ENCODE peak calls at places on chromosome 16, in five cellular contexts. P, T, B, Z and G are unnamed samples.

GRCh38 chr16:86663691-86664517 is 85.6 kb downstream of the FOXL1 start:
- DNase-seq in T (peak; percentile 8), B (no peak), P (peak; percentile 28), Z (no peak), G (no peak)

GRCh38 chr16:84527486-84528269 is 23.2 kb upstream of the MEAK7 start:
- DNase-seq in P (no peak), B (no peak), T (no peak), Z (no peak), G (no peak)

GRCh38 chr16:2799852-2800226 is 1.6 kb downstream of the PRSS41 start:
- DNase-seq in Z (no peak), B (peak; percentile 48), P (peak; percentile 4), T (peak; percentile 48), G (no peak)

GRCh38 chr16:77289331-77289809 is 90.2 kb downstream of the SYCE1L start:
- DNase-seq in Z (no peak), B (no peak), P (peak; percentile 73), T (peak; percentile 88), G (no peak)

GRCh38 chr16:84194470-84195200 is 3.7 kb downstream of the ADAD2 start:
- DNase-seq in B (no peak), Z (no peak), P (no peak), T (no peak), G (no peak)

GRCh38 chr16:11007714-11008240 is 63.4 kb downstream of the CLEC16A start:
- DNase-seq in Z (no peak), T (no peak), B (no peak), P (no peak), G (no peak)

GRCh38 chr16:31860508-31860907 is 13.1 kb upstream of the ZNF267 start:
- DNase-seq in P (no peak), T (no peak), Z (no peak), B (no peak), G (no peak)

GRCh38 chr16:46573008-46573833 is 48.0 kb downstream of the SHCBP1 start:
- DNase-seq in B (peak; percentile 32), Z (peak; percentile 23), P (peak; percentile 52), T (peak; percentile 26), G (no peak)

GRCh38 chr16:70699696-70700095 is 13.8 kb upstream of the MTSS2 start:
- DNase-seq in B (no peak), Z (no peak), T (no peak), P (no peak), G (no peak)

GRCh38 chr16:11242658-11243057 is 13.3 kb downstream of the SOCS1 start:
- DNase-seq in B (no peak), P (no peak), T (no peak), Z (no peak), G (no peak)

GRCh38 chr16:17556276-17557052 is 85.7 kb upstream of the XYLT1 start:
- DNase-seq in P (peak; percentile 33), B (peak; percentile 49), T (peak; percentile 25), Z (peak; percentile 40), G (no peak)

GRCh38 chr16:66248096-66248495 is 118.4 kb upstream of the CDH5 start:
- DNase-seq in Z (no peak), T (no peak), B (no peak), P (peak; percentile 77), G (no peak)

GRCh38 chr16:87945351-87946042 is 5.7 kb upstream of the BANP start:
- DNase-seq in Z (no peak), P (peak; percentile 83), B (no peak), T (peak; percentile 50), G (no peak)

GRCh38 chr16:27324851-27325301 is 11.1 kb downstream of the IL4R start:
- DNase-seq in T (no peak), Z (no peak), P (no peak), B (no peak), G (peak; percentile 51)

GRCh38 chr16:89696598-89697128 is 4.8 kb downstream of the SPATA2L start:
- DNase-seq in Z (no peak), P (no peak), T (no peak), B (no peak), G (no peak)
- TF ChIP-seq MAFK in Z (no peak), P (no peak), T (no peak), B (no peak), G (no peak)

DNA sequence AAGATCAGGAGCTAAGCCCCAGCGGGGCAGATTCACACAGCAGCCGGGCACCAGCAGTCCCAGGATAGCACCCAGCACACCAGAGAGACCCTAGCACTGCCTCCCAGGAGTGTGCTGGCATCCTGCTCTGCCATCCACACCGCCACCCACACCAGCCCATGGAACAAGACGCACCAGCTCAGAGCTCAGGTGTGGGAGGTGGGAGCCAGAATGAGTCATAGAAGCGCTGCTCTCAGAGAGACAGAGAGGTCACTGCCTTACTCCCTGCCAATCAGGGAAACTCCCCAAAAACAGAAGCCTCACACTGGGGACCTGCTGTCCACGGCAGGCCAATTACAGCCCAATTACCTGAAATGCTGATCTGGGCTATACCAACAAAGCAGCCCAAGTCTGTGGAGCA is 64.9 kb downstream of the CDYL2 start:
- DNase-seq in T (no peak), B (no peak), P (no peak), Z (no peak), G (no peak)
- TF ChIP-seq MAFK in T (no peak), B (no peak), P (no peak), Z (no peak), G (no peak)

DNA sequence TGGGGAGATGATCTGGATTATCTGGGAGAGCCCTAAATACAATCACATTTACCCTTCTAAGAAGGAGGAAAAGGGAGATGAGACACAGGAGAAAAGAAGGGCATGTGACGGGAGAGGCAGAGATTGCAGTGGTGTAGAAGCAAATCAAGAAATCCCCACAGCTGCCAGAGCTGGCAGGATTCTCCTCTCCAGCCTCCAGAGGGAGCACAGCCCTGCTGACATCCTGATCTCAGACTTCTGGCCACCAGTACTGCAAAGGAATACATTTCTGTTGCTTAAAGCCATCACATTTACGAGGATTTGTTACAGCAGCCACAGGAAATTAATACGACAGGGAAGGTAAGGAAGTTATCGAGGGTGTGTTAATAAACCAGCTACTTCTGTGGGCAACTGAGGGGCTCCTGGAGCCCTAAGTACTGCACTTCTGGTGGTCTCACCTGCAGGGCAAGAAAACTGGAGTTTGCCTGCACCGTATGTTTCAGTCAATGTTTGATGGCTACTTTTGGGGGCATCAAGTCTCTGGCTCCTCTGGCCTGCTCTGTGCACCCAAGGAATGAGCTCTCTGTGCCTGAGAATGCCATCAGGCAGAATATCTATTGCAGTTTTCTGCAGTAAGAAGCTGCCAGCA is 22.9 kb upstream of the CDH13 start:
- DNase-seq in P (peak; percentile 73), Z (no peak), B (peak; percentile 13), T (peak; percentile 18), G (no peak)
- TF ChIP-seq MAFK in P (no peak), Z (no peak), B (no peak), T (no peak), G (no peak)

GRCh38 chr16:48435906-48436305 is 50.7 kb upstream of the SIAH1 start:
- DNase-seq in B (no peak), T (no peak), Z (no peak), P (no peak), G (no peak)

GRCh38 chr16:48433116-48433848 is 48.1 kb upstream of the SIAH1 start:
- DNase-seq in P (no peak), Z (no peak), B (no peak), T (no peak), G (no peak)

GRCh38 chr16:48433849-48434530 is 48.8 kb upstream of the SIAH1 start:
- DNase-seq in Z (no peak), P (no peak), T (no peak), B (no peak), G (no peak)

GRCh38 chr16:48435319-48435682 is 50.1 kb upstream of the SIAH1 start:
- DNase-seq in B (no peak), P (no peak), T (no peak), Z (no peak), G (no peak)

DNA sequence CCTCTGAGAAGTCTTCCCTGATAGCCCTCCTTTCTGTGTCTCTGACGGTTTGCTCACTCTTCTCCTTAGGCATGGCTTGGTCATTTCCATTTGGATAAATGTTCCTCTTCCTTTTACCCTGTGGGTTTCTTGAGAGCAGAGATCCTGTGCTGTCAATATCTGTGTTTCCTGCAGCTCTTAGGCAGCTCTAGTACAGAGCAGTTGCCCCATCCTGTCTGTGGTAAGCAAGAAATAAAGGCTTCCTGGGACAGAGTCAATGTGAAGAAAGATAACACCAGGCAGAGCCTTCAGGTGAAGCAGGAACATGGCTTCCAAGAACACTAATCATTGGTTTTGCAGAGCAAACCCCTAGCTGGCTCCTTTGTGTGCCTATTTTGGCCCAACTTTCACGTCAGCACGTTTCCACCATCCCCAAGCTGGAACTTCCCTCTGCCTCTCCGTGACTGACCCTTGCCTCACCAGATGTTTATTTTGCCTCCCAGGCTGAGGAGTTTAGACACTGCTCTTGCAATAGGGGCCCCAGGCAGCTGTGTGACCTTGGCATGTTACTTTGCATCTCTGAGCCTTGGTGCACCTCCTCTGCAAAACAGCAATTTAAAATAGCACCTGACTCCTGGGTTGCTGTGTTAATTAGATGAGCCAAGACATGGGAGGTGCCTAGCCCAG is 49.6 kb upstream of the SIAH1 start:
- DNase-seq in T (peak; percentile 80), Z (no peak), B (no peak), P (peak; percentile 80), G (no peak)
- TF ChIP-seq MAFK in T (no peak), Z (no peak), B (no peak), P (no peak), G (no peak)

DNA sequence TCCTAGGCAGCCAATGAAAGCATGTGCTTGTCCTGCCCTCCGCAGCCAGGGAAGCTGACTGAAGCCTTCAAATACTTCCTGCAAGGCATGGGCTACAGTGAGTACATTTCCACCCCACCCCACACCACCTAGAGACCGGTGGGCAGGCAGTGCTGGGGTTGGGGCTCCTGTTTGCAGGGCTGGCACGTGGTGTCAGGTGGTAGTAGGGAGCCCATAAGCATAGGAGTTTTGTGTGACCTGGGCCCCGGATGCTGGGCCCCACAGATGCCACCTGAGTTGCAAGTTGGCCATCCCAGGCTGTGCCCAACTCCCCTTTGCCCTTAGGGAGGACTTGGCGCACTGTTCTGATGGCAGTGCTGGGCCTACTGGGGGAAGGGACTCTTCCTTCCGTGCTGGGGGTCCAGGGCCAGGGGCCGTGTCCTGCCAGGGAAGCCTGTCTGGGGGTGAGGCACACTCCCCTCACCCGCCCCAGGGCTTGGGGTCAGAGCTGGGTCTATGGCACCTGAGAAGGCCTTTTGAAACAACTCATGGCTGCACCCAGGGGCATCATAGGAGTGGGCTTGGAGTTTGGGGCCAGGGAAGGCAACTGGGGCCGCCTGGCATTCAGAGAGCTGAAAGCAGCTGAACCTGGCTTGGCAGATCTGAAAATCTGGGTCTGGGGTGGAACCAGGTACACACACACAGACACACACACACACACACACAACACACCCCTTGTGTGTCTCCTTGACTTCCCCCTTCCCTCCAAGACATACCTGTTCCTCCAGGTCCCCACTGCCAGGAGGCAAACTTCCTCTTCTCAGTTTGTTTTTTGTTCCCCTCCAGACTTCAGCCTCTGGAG is 5.8 kb upstream of the SETD6 start:
- DNase-seq in B (no peak), P (no peak), T (no peak), Z (no peak), G (no peak)
- TF ChIP-seq MAFK in B (no peak), P (no peak), T (no peak), Z (no peak), G (no peak)

GRCh38 chr16:64240586-64240985 is 881.3 kb downstream of the CDH11 start:
- DNase-seq in Z (no peak), B (no peak), T (no peak), P (no peak), G (no peak)
- TF ChIP-seq MAFK in Z (no peak), B (no peak), T (no peak), P (no peak), G (no peak)